ENCODE peak calls at places on chromosomes 12 and 14, in nine cellular contexts. V, D, G, U, J, Y, K, A and W are unnamed samples. For H3K4me1, the result is how much of the 10 kb centered on the place peaks cover.

GRCh38 chr14:32933623-32933942 is 5.1 kb upstream of the NPAS3 start:
- DNase-seq in V (no peak), D (no peak), G (no peak), U (no peak), J (no peak), Y (no peak), K (no peak), A (no peak), W (no peak)

GRCh38 chr12:4910502-4911315 is 1.0 kb downstream of the KCNA1 start:
- DNase-seq in V (no peak), D (no peak), G (no peak), U (no peak), J (no peak), Y (no peak), K (no peak), A (no peak), W (no peak)

GRCh38 chr12:124774054-124774461 is 89.6 kb downstream of the SCARB1 start:
- DNase-seq in V (no peak), D (no peak), G (no peak), U (no peak), J (no peak), Y (no peak), K (peak), A (no peak), W (no peak)

GRCh38 chr12:90576707-90577106 is 378.3 kb downstream of the CCER1 start:
- DNase-seq in V (no peak), D (no peak), G (no peak), U (no peak), J (no peak), Y (no peak), K (no peak), A (no peak), W (no peak)

GRCh38 chr14:64092338-64092737 is 201.8 kb downstream of the ESR2 start:
- DNase-seq in V (no peak), D (no peak), G (no peak), U (no peak), J (no peak), Y (no peak), K (no peak), A (no peak), W (no peak)

GRCh38 chr12:4423528-4424195 is 22.0 kb downstream of the FGF6 start:
- DNase-seq in V (no peak), D (no peak), G (no peak), U (no peak), J (no peak), Y (no peak), K (no peak), A (no peak), W (no peak)

GRCh38 chr12:34603382-34604035 is 581.2 kb downstream of the ALG10 start:
- DNase-seq in V (no peak), D (no peak), G (no peak), U (no peak), J (no peak), Y (no peak), K (no peak), A (no peak), W (no peak)

GRCh38 chr14:64114166-64114565 is 180.0 kb downstream of the ESR2 start:
- DNase-seq in V (peak), D (no peak), G (no peak), U (no peak), J (no peak), Y (no peak), K (peak), A (no peak), W (no peak)

GRCh38 chr12:104733717-104734175 is 224.3 kb downstream of the SLC41A2 start:
- DNase-seq in V (no peak), D (no peak), G (no peak), U (peak), J (no peak), Y (no peak), K (no peak), A (peak), W (no peak)

GRCh38 chr12:124758266-124759200 is 105.1 kb downstream of the SCARB1 start:
- DNase-seq in V (no peak), D (no peak), G (no peak), U (no peak), J (no peak), Y (no peak), K (no peak), A (no peak), W (no peak)

GRCh38 chr14:45819107-45819506 is 566.1 kb upstream of the MIS18BP1 start:
- DNase-seq in V (no peak), D (no peak), G (no peak), U (no peak), J (no peak), Y (no peak), K (no peak), A (no peak), W (no peak)

GRCh38 chr12:86727151-86727550 is 471.0 kb upstream of the MGAT4C start:
- DNase-seq in V (no peak), D (no peak), G (no peak), U (no peak), J (no peak), Y (no peak), K (no peak), A (peak), W (no peak)

GRCh38 chr14:51922624-51923023 is 62.2 kb downstream of the GNG2 start:
- DNase-seq in V (no peak), D (no peak), G (no peak), U (no peak), J (no peak), Y (no peak), K (peak), A (no peak), W (no peak)

GRCh38 chr12:81644503-81644902 is 114.6 kb downstream of the PPFIA2 start:
- DNase-seq in V (no peak), D (no peak), G (no peak), U (no peak), J (peak), Y (no peak), K (no peak), A (peak), W (no peak)

GRCh38 chr12:78290606-78291345 is 460.1 kb downstream of the NAV3 start:
- DNase-seq in V (no peak), D (no peak), G (no peak), U (no peak), J (no peak), Y (no peak), K (no peak), A (peak), W (no peak)

GRCh38 chr14:101889898-101890297 is 74.5 kb upstream of the DYNC1H1 start:
- DNase-seq in V (no peak), D (no peak), G (no peak), U (no peak), J (no peak), Y (peak), K (no peak), A (peak), W (no peak)

GRCh38 chr14:55301722-55302121 is 30.5 kb downstream of the FBXO34 start:
- DNase-seq in V (no peak), D (no peak), G (no peak), U (no peak), J (no peak), Y (no peak), K (no peak), A (peak), W (no peak)
- H3K4me1 ChIP-seq in V (under half), D (under half), G (under half), U (under half), J (under half), Y (under half), K (under half), A (under half), W (under half)

DNA sequence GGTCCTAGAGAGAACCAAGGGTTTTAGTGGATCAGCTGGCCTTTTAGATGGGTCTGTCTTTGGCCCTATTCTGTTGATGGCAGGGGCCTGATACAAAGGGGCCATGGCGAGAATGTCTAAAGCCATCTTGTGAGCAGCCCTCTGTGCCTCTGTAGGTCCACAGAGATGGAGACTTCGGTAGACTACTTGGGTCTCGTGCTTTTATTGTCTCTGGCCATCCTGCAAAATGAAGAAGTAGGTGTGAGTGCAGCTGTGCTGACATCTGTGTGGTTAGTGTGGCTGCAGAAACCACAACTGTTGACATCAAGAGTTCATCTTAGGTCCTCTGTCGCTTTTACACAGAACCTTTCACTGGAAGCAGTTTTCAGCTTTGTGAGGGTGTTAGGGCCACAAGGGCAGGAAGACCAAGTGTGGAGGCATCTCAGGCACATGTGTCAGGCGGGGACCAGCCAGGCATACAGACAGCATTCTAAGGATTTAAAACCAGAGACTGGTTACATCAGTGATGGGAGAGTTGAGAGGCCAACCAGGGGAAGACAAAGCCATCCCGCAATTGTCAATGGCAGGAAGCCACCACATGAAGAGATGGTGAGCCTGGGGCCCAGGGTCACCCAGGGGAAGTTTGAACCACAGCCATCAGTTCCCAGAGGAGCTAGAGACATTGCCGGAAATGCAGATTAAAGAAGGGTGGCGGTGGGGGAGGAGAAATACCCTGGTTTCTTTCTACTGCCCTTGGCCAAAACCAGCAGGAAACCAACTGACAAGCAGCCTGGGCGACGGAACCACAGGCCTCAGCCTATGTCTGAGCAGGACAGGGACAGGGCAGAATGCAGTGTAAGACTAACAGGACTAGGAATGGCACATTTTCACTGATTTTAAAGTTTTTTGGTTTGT is 13.0 kb upstream of the TPCN1 start:
- DNase-seq in V (no peak), D (no peak), G (peak), U (no peak), J (peak), Y (peak), K (no peak), A (no peak), W (peak)
- H3K4me3 ChIP-seq in V (no peak), D (no peak), G (no peak), U (no peak), J (no peak), Y (no peak), K (no peak), A (no peak), W (no peak)

GRCh38 chr14:23362200-23362599 is 2.8 kb downstream of the EFS start:
- DNase-seq in V (no peak), D (no peak), G (no peak), U (no peak), J (no peak), Y (no peak), K (no peak), A (peak), W (no peak)
- H3K4me1 ChIP-seq in V (under half), D (under half), G (under half), U (under half), J (under half), Y (under half), K (under half), A (under half), W (under half)

DNA sequence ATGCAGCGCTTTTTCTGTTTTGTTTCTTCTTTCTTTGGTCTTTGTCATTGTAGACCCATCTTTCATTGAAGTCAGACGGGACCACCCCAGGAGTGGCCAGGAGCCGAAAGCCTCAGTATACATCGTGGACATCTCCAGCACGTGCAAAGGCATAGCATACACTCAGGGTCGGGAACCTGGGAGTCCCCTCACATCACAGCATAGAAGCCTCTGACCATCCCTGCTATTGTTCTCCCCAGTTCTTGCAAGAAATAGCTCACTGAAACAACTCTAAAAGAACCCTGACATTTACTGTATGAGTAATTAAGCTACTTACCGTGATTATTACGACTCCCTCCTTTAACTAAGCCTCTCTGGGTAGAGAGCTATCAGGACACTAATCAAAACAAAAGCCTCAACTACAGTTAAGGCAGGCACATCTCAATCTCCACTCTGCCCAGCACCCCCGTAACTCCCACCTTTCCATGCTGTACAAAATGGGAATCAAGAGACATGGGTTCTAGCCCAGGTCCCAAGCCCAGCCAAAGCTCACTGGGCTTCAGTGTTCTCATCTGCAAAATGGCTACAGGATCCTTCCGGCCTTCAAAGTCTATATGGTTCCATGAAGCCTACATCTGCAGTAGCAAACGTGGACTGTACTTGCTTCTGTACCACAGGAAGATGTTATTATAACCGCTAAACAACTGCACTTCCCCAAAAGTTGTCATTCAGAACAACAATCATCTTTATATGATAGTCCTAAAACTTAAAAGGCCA is 6.7 kb downstream of the CCDC88C start:
- DNase-seq in V (no peak), D (no peak), G (no peak), U (no peak), J (no peak), Y (no peak), K (no peak), A (no peak), W (no peak)
- H3K4me3 ChIP-seq in V (no peak), D (peak), G (no peak), U (no peak), J (peak), Y (no peak), K (no peak), A (no peak), W (no peak)

DNA sequence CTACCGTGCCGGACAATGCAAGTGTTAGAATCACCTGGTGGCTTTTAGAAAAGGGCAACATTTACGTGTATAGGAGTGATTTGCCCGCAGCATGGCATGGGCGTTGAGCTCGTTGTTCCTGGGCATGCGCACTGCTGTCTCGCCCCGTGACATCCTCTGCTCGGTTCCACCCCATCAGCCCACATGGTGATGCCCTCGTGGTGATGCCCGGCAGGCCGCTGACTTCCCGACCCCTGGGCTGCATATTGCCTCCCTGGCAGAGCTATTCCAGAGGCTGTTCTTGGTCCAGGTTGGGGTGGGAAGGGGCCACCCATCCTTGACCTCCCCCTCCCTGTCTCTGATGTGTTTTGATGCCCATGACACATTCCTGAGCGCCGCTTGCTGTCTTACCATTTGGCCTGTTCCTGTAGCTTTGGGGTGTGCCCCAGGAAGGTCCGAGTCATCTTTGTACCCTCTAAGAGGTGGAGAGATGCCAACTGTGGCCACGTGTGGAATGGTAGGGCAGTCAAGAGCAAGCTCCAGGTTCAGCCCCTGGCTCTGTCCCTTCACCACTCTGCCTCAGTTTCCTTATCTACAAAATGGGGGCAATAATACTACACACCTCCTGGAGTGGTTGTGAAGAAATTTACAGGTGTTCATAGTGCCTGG is 4.8 kb downstream of the HIP1R start:
- DNase-seq in V (no peak), D (no peak), G (no peak), U (no peak), J (no peak), Y (no peak), K (no peak), A (no peak), W (peak)
- H3K4me1 ChIP-seq in V (under half), D (under half), G (half or more), U (half or more), J (under half), Y (under half), K (under half), A (under half), W (under half)

DNA sequence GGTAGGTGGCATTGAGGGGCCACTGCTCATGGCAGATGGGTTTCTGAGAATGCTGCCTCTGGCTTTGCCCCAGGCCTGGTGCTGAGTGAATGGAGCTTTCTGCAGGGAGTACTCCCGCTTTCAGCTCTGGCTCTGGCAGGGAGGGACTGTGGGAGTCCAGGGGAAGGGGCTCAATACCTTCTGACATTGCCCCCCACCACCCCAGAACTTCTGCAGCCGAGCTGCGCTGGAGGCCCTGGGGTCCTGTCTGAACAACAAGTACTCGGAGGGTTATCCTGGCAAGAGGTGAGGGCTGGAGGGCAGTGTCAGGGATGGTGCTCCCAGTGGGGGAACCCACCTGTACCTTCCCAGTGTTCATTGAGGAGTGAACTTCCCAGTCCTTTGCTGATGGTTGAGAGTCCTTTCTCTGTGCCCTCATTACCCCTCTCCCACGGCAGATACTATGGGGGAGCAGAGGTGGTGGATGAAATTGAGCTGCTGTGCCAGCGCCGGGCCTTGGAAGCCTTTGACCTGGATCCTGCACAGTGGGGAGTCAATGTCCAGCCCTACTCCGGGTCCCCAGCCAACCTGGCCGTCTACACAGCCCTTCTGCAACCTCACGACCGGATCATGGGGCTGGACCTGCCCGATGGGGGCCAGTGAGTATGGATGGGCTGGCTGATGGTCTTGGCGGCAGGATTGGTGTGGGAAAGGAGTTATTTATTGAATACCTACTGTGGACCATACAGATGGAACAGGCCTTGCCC is 1.9 kb downstream of the SHMT2 start:
- DNase-seq in V (peak), D (no peak), G (no peak), U (no peak), J (no peak), Y (no peak), K (no peak), A (no peak), W (peak)
- H3K4me3 ChIP-seq in V (peak), D (no peak), G (no peak), U (no peak), J (no peak), Y (no peak), K (no peak), A (peak), W (no peak)

GRCh38 chr14:72775923-72776554 is 117.9 kb downstream of the DPF3 start:
- DNase-seq in V (no peak), D (no peak), G (no peak), U (no peak), J (no peak), Y (no peak), K (no peak), A (no peak), W (no peak)

GRCh38 chr14:72776701-72777255 is 117.1 kb downstream of the DPF3 start:
- DNase-seq in V (no peak), D (no peak), G (no peak), U (no peak), J (no peak), Y (peak), K (no peak), A (no peak), W (peak)

GRCh38 chr14:72777636-72778035 is 116.3 kb downstream of the DPF3 start:
- DNase-seq in V (no peak), D (no peak), G (no peak), U (no peak), J (no peak), Y (no peak), K (no peak), A (no peak), W (no peak)

GRCh38 chr14:72774141-72774540 is 119.8 kb downstream of the DPF3 start:
- DNase-seq in V (no peak), D (no peak), G (no peak), U (no peak), J (no peak), Y (no peak), K (no peak), A (no peak), W (no peak)

GRCh38 chr14:72774894-72775620 is 118.8 kb downstream of the DPF3 start:
- DNase-seq in V (no peak), D (no peak), G (no peak), U (no peak), J (no peak), Y (no peak), K (no peak), A (no peak), W (no peak)
- H3K4me1 ChIP-seq in V (under half), D (under half), G (under half), U (under half), J (under half), Y (under half), K (under half), A (under half), W (under half)

GRCh38 chr14:91229005-91229382 is 15.5 kb downstream of the GPR68 start:
- DNase-seq in V (no peak), D (no peak), G (no peak), U (no peak), J (no peak), Y (no peak), K (no peak), A (no peak), W (no peak)

GRCh38 chr14:91229743-91230200 is 14.7 kb downstream of the GPR68 start:
- DNase-seq in V (no peak), D (peak), G (no peak), U (no peak), J (peak), Y (peak), K (no peak), A (no peak), W (no peak)

GRCh38 chr14:91228112-91229004 is 16.1 kb downstream of the GPR68 start:
- DNase-seq in V (no peak), D (peak), G (no peak), U (no peak), J (peak), Y (no peak), K (no peak), A (no peak), W (peak)

GRCh38 chr14:91225025-91225424 is 19.5 kb downstream of the GPR68 start:
- DNase-seq in V (no peak), D (no peak), G (no peak), U (no peak), J (no peak), Y (no peak), K (no peak), A (no peak), W (no peak)

GRCh38 chr14:91227183-91227628 is 17.3 kb downstream of the GPR68 start:
- DNase-seq in V (no peak), D (no peak), G (no peak), U (no peak), J (no peak), Y (no peak), K (no peak), A (no peak), W (no peak)
- H3K4me3 ChIP-seq in V (no peak), D (no peak), G (no peak), U (no peak), J (no peak), Y (no peak), K (no peak), A (no peak), W (no peak)

DNA sequence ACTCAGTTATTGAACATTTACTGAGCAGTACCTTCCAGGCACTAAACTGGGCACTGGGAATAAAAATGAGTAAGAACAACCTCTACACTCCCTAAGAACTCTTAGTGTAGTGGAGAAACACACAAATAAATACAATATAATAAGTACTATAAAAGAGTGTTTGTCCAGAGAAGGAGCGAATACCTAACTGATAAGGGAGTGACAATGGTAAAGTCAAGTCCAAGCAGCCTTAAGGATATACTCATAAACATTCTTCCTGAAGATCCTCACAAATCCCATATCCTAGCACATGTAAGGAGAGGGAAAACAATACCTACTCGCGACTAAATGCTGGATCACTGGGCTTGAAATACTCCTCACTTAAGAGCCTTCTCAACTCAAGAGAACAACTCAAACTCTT is 32.8 kb downstream of the SPTLC2 start:
- DNase-seq in V (no peak), D (no peak), G (no peak), U (no peak), J (no peak), Y (no peak), K (no peak), A (no peak), W (no peak)
- H3K4me1 ChIP-seq in V (under half), D (under half), G (under half), U (under half), J (under half), Y (under half), K (under half), A (under half), W (under half)